ENCODE peak calls at places on chromosomes 2 and 18, in nine cellular contexts. One of them, this sample, is unnamed.

GRCh38 chr2:128717758-128718710 is 399.4 kb upstream of the HS6ST1 start:
- DNase-seq in Peyer's patch: no peak
- DNase-seq in IMR-90: no peak
- DNase-seq in DND-41: peak; percentile 12
- DNase-seq in hepatocyte: no peak
- DNase-seq in heart left ventricle: no peak
- DNase-seq in lung: no peak
- DNase-seq in ovary: no peak
- DNase-seq in CD8-positive, alpha-beta T cell: no peak
- DNase-seq in this sample: no peak

GRCh38 chr2:132815522-132815921 is 145.5 kb upstream of the LYPD1 start:
- DNase-seq in Peyer's patch: no peak
- DNase-seq in IMR-90: peak; percentile 98
- DNase-seq in DND-41: no peak
- DNase-seq in hepatocyte: no peak
- DNase-seq in heart left ventricle: no peak
- DNase-seq in lung: no peak
- DNase-seq in ovary: no peak
- DNase-seq in CD8-positive, alpha-beta T cell: no peak
- DNase-seq in this sample: no peak

GRCh38 chr2:135819211-135819610 is 17.8 kb downstream of the LCT start:
- DNase-seq in Peyer's patch: no peak
- DNase-seq in IMR-90: peak; percentile 50
- DNase-seq in DND-41: peak; percentile 86
- DNase-seq in hepatocyte: no peak
- DNase-seq in heart left ventricle: no peak
- DNase-seq in lung: no peak
- DNase-seq in ovary: no peak
- DNase-seq in CD8-positive, alpha-beta T cell: peak; percentile 25
- DNase-seq in this sample: no peak

GRCh38 chr18:28065793-28066186 is 111.1 kb downstream of the CDH2 start:
- DNase-seq in Peyer's patch: no peak
- DNase-seq in IMR-90: no peak
- DNase-seq in DND-41: no peak
- DNase-seq in hepatocyte: no peak
- DNase-seq in heart left ventricle: no peak
- DNase-seq in lung: no peak
- DNase-seq in ovary: no peak
- DNase-seq in CD8-positive, alpha-beta T cell: no peak
- DNase-seq in this sample: no peak

GRCh38 chr18:28606686-28607085 is 429.8 kb upstream of the CDH2 start:
- DNase-seq in Peyer's patch: no peak
- DNase-seq in IMR-90: peak; percentile 1
- DNase-seq in DND-41: no peak
- DNase-seq in hepatocyte: no peak
- DNase-seq in heart left ventricle: no peak
- DNase-seq in lung: no peak
- DNase-seq in ovary: no peak
- DNase-seq in CD8-positive, alpha-beta T cell: no peak
- DNase-seq in this sample: no peak

GRCh38 chr18:45625596-45625995 is 10.3 kb downstream of the SLC14A2 start:
- DNase-seq in Peyer's patch: no peak
- DNase-seq in IMR-90: no peak
- DNase-seq in DND-41: no peak
- DNase-seq in hepatocyte: no peak
- DNase-seq in heart left ventricle: no peak
- DNase-seq in lung: no peak
- DNase-seq in ovary: no peak
- DNase-seq in CD8-positive, alpha-beta T cell: no peak
- DNase-seq in this sample: no peak

GRCh38 chr2:192119536-192119935 is 75.2 kb downstream of the TMEFF2 start:
- DNase-seq in Peyer's patch: no peak
- DNase-seq in IMR-90: no peak
- DNase-seq in DND-41: no peak
- DNase-seq in hepatocyte: no peak
- DNase-seq in heart left ventricle: no peak
- DNase-seq in lung: no peak
- DNase-seq in ovary: no peak
- DNase-seq in CD8-positive, alpha-beta T cell: no peak
- DNase-seq in this sample: no peak

GRCh38 chr2:232674491-232674890 is 22.6 kb upstream of the GIGYF2 start:
- DNase-seq in Peyer's patch: no peak
- DNase-seq in IMR-90: no peak
- DNase-seq in DND-41: no peak
- DNase-seq in hepatocyte: no peak
- DNase-seq in heart left ventricle: no peak
- DNase-seq in lung: no peak
- DNase-seq in ovary: no peak
- DNase-seq in CD8-positive, alpha-beta T cell: no peak
- DNase-seq in this sample: no peak

GRCh38 chr2:242041816-242042215 is 172.3 kb downstream of the RTP5 start:
- DNase-seq in Peyer's patch: peak; percentile 12
- DNase-seq in IMR-90: no peak
- DNase-seq in DND-41: no peak
- DNase-seq in hepatocyte: no peak
- DNase-seq in heart left ventricle: no peak
- DNase-seq in lung: no peak
- DNase-seq in ovary: no peak
- DNase-seq in CD8-positive, alpha-beta T cell: no peak
- DNase-seq in this sample: no peak

GRCh38 chr2:98545591-98545990 is 62.7 kb downstream of the COA5 start:
- DNase-seq in Peyer's patch: no peak
- DNase-seq in IMR-90: no peak
- DNase-seq in DND-41: no peak
- DNase-seq in hepatocyte: no peak
- DNase-seq in heart left ventricle: no peak
- DNase-seq in lung: no peak
- DNase-seq in ovary: no peak
- DNase-seq in CD8-positive, alpha-beta T cell: no peak
- DNase-seq in this sample: no peak

GRCh38 chr2:112026509-112026908 is 28.6 kb upstream of the TMEM87B start:
- DNase-seq in Peyer's patch: no peak
- DNase-seq in IMR-90: no peak
- DNase-seq in DND-41: no peak
- DNase-seq in hepatocyte: no peak
- DNase-seq in heart left ventricle: no peak
- DNase-seq in lung: no peak
- DNase-seq in ovary: no peak
- DNase-seq in CD8-positive, alpha-beta T cell: no peak
- DNase-seq in this sample: no peak

GRCh38 chr2:235105821-235106359 is 154.1 kb downstream of the SH3BP4 start:
- DNase-seq in Peyer's patch: no peak
- DNase-seq in IMR-90: no peak
- DNase-seq in DND-41: no peak
- DNase-seq in hepatocyte: peak; percentile 66
- DNase-seq in heart left ventricle: no peak
- DNase-seq in lung: no peak
- DNase-seq in ovary: no peak
- DNase-seq in CD8-positive, alpha-beta T cell: no peak
- DNase-seq in this sample: no peak

GRCh38 chr18:48173557-48173956 is 235.6 kb downstream of the ZBTB7C start:
- DNase-seq in Peyer's patch: no peak
- DNase-seq in IMR-90: no peak
- DNase-seq in DND-41: no peak
- DNase-seq in hepatocyte: no peak
- DNase-seq in heart left ventricle: no peak
- DNase-seq in lung: no peak
- DNase-seq in ovary: no peak
- DNase-seq in CD8-positive, alpha-beta T cell: no peak
- DNase-seq in this sample: no peak

GRCh38 chr2:159118859-159119510 is 150.5 kb downstream of the TANC1 start:
- DNase-seq in Peyer's patch: no peak
- DNase-seq in IMR-90: no peak
- DNase-seq in DND-41: peak; percentile 26
- DNase-seq in hepatocyte: no peak
- DNase-seq in heart left ventricle: no peak
- DNase-seq in lung: no peak
- DNase-seq in ovary: no peak
- DNase-seq in CD8-positive, alpha-beta T cell: no peak
- DNase-seq in this sample: no peak

GRCh38 chr2:181457741-181458425 is 697 bp downstream of the ITGA4 start:
- DNase-seq in Peyer's patch: peak; percentile 56
- DNase-seq in IMR-90: peak; percentile 35
- DNase-seq in DND-41: peak; percentile 72
- DNase-seq in hepatocyte: peak; percentile 51
- DNase-seq in heart left ventricle: peak; percentile 29
- DNase-seq in lung: no peak
- DNase-seq in ovary: peak; percentile 12
- DNase-seq in CD8-positive, alpha-beta T cell: peak; percentile 61
- DNase-seq in this sample: peak; percentile 22

GRCh38 chr2:143553261-143553660 is 424.0 kb downstream of the ARHGAP15 start:
- DNase-seq in Peyer's patch: no peak
- DNase-seq in IMR-90: peak; percentile 23
- DNase-seq in DND-41: no peak
- DNase-seq in hepatocyte: no peak
- DNase-seq in heart left ventricle: no peak
- DNase-seq in lung: no peak
- DNase-seq in ovary: no peak
- DNase-seq in CD8-positive, alpha-beta T cell: no peak
- DNase-seq in this sample: no peak

GRCh38 chr18:45590546-45590945 is 24.7 kb upstream of the SLC14A2 start:
- DNase-seq in Peyer's patch: no peak
- DNase-seq in IMR-90: no peak
- DNase-seq in DND-41: no peak
- DNase-seq in hepatocyte: no peak
- DNase-seq in heart left ventricle: peak; percentile 69
- DNase-seq in lung: no peak
- DNase-seq in ovary: no peak
- DNase-seq in CD8-positive, alpha-beta T cell: no peak
- DNase-seq in this sample: peak; percentile 30

GRCh38 chr18:5476961-5477800 is 66.6 kb downstream of the EPB41L3 start:
- DNase-seq in Peyer's patch: no peak
- DNase-seq in IMR-90: peak; percentile 16
- DNase-seq in DND-41: no peak
- DNase-seq in hepatocyte: no peak
- DNase-seq in heart left ventricle: no peak
- DNase-seq in lung: no peak
- DNase-seq in ovary: no peak
- DNase-seq in CD8-positive, alpha-beta T cell: no peak
- DNase-seq in this sample: no peak

GRCh38 chr18:59324623-59324971 is 6.1 kb upstream of the CPLX4 start:
- DNase-seq in Peyer's patch: no peak
- DNase-seq in IMR-90: no peak
- DNase-seq in DND-41: no peak
- DNase-seq in hepatocyte: no peak
- DNase-seq in heart left ventricle: no peak
- DNase-seq in lung: no peak
- DNase-seq in ovary: no peak
- DNase-seq in CD8-positive, alpha-beta T cell: no peak
- DNase-seq in this sample: no peak
- H3K27ac ChIP-seq in Peyer's patch: no peak overlapping the region
- H3K27ac ChIP-seq in IMR-90: no peak overlapping the region
- H3K27ac ChIP-seq in DND-41: no peak overlapping the region
- H3K27ac ChIP-seq in hepatocyte: no peak overlapping the region
- H3K27ac ChIP-seq in heart left ventricle: no peak overlapping the region
- H3K27ac ChIP-seq in lung: no peak overlapping the region
- H3K27ac ChIP-seq in ovary: no peak overlapping the region
- H3K27ac ChIP-seq in CD8-positive, alpha-beta T cell: no peak overlapping the region
- H3K27ac ChIP-seq in this sample: no peak overlapping the region

DNA sequence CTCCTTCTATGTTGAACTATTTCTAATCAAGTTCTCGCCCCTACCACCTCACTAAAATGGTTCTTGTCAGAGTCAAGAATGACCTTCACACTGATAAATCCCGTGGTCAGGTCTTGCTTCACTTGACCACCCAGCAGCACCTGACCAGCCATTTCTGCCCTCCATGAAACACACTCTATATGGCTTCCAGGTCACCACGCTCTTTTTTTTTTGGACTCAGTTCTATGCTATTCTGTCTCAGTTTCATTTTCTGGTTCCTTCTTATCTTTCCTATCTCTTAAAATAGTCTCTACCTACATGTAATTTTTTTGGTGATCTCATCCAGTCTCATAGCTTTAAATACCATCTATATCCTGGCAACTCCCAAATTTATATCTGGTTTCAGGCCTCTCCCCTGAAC is 11.4 kb downstream of the EIF2AK3 start:
- DNase-seq in Peyer's patch: no peak
- DNase-seq in IMR-90: no peak
- DNase-seq in DND-41: no peak
- DNase-seq in hepatocyte: no peak
- DNase-seq in heart left ventricle: no peak
- DNase-seq in lung: no peak
- DNase-seq in ovary: no peak
- DNase-seq in CD8-positive, alpha-beta T cell: no peak
- DNase-seq in this sample: no peak
- H3K4me1 ChIP-seq in Peyer's patch: no peaks in the 10 kb centered on the region
- H3K4me1 ChIP-seq in IMR-90: peaks cover 10% of the 10 kb centered on the region
- H3K4me1 ChIP-seq in DND-41: no peaks in the 10 kb centered on the region
- H3K4me1 ChIP-seq in hepatocyte: peaks cover 5% of the 10 kb centered on the region
- H3K4me1 ChIP-seq in heart left ventricle: peaks cover 30% of the 10 kb centered on the region
- H3K4me1 ChIP-seq in lung: peaks cover 2% of the 10 kb centered on the region
- H3K4me1 ChIP-seq in ovary: peaks cover 3% of the 10 kb centered on the region
- H3K4me1 ChIP-seq in CD8-positive, alpha-beta T cell: no peaks in the 10 kb centered on the region
- H3K4me1 ChIP-seq in this sample: peaks cover 53% of the 10 kb centered on the region

GRCh38 chr18:79393181-79393598 is 2.5 kb upstream of the NFATC1 start:
- DNase-seq in Peyer's patch: peak; percentile 54
- DNase-seq in IMR-90: no peak
- DNase-seq in DND-41: peak; percentile 42
- DNase-seq in hepatocyte: no peak
- DNase-seq in heart left ventricle: no peak
- DNase-seq in lung: no peak
- DNase-seq in ovary: peak; percentile 54
- DNase-seq in CD8-positive, alpha-beta T cell: no peak
- DNase-seq in this sample: no peak
- H3K4me3 ChIP-seq in Peyer's patch: peak overlapping the region; percentile 47
- H3K4me3 ChIP-seq in IMR-90: peak overlapping the region; percentile 40
- H3K4me3 ChIP-seq in DND-41: peak overlapping the region; percentile 57
- H3K4me3 ChIP-seq in hepatocyte: peak overlapping the region; percentile 25
- H3K4me3 ChIP-seq in heart left ventricle: peak overlapping the region; percentile 59
- H3K4me3 ChIP-seq in lung: no peak overlapping the region
- H3K4me3 ChIP-seq in ovary: peak overlapping the region; percentile 56
- H3K4me3 ChIP-seq in CD8-positive, alpha-beta T cell: peak overlapping the region; percentile 59
- H3K4me3 ChIP-seq in this sample: peak overlapping the region; percentile 80

DNA sequence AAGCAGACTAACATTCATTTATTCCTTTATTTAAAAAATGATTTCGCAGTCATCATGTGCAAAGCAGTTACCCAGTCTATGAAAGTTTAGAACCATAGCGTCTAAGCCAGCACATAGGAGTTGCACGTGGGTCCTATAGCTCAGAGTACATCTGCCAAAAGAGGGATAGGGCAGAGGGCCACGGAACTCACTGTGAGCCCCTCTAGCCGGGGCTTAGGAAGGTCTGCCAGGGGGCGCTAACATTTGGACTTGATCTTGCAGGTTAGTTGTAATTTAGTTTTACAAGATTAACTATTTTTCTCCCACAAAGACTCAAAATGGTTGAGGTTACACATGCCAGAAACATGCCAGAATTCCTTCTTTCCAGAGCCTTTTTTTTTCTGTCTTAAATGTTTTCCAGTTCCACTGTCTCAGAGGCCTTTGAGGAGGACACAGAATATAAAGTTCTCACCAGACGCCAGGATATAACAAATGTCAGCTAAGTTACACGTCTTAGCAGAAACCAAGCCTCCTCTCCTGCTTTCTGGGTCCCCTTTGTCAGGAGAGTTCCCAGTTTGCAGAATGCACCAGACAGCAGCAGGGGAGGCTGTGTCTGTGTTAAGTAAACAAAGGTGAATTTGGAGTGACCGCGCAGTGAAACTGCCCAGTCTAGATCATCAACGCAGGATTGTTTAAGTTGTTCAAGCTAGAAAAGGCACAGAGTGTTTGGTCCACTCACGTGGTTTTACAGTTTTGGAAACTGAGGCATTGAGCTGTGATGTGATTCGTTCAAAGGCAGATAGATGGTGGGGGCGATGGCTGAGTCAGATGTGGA is 292.0 kb downstream of the PRKCE start:
- DNase-seq in Peyer's patch: no peak
- DNase-seq in IMR-90: no peak
- DNase-seq in DND-41: no peak
- DNase-seq in hepatocyte: no peak
- DNase-seq in heart left ventricle: no peak
- DNase-seq in lung: no peak
- DNase-seq in ovary: no peak
- DNase-seq in CD8-positive, alpha-beta T cell: no peak
- DNase-seq in this sample: no peak
- H3K27ac ChIP-seq in Peyer's patch: peak overlapping the region; percentile 2
- H3K27ac ChIP-seq in IMR-90: peak overlapping the region; percentile 19
- H3K27ac ChIP-seq in DND-41: no peak overlapping the region
- H3K27ac ChIP-seq in hepatocyte: no peak overlapping the region
- H3K27ac ChIP-seq in heart left ventricle: no peak overlapping the region
- H3K27ac ChIP-seq in lung: no peak overlapping the region
- H3K27ac ChIP-seq in ovary: no peak overlapping the region
- H3K27ac ChIP-seq in CD8-positive, alpha-beta T cell: no peak overlapping the region
- H3K27ac ChIP-seq in this sample: no peak overlapping the region